ENCODE peak calls at places on chromosomes 16 and 17, in eight cellular contexts. One of them, this sample, is unnamed.

GRCh38 chr17:61351745-61352407 is 47.8 kb upstream of the TBX2 start:
- DNase-seq in uterus: no peak
- DNase-seq in neural progenitor cell: no peak
- DNase-seq in HCT116: no peak
- DNase-seq in mesenchymal stem cell: no peak
- DNase-seq in heart right ventricle: no peak
- DNase-seq in left ventricle myocardium inferior: no peak
- DNase-seq in CD4-positive, alpha-beta memory T cell: no peak
- DNase-seq in this sample: no peak

GRCh38 chr16:30923554-30924085 is at the start of gene FBXL19:
- DNase-seq in uterus: peak; percentile 67
- DNase-seq in neural progenitor cell: peak; percentile 89
- DNase-seq in HCT116: no peak
- DNase-seq in mesenchymal stem cell: no peak
- DNase-seq in heart right ventricle: no peak
- DNase-seq in left ventricle myocardium inferior: peak; percentile 48
- DNase-seq in CD4-positive, alpha-beta memory T cell: no peak
- DNase-seq in this sample: no peak

GRCh38 chr16:3548859-3549258 is 28.3 kb downstream of the NLRC3 start:
- DNase-seq in uterus: no peak
- DNase-seq in neural progenitor cell: no peak
- DNase-seq in HCT116: no peak
- DNase-seq in mesenchymal stem cell: no peak
- DNase-seq in heart right ventricle: no peak
- DNase-seq in left ventricle myocardium inferior: no peak
- DNase-seq in CD4-positive, alpha-beta memory T cell: no peak
- DNase-seq in this sample: no peak

GRCh38 chr16:72400257-72401078 is 228.5 kb upstream of the PMFBP1 start:
- DNase-seq in uterus: no peak
- DNase-seq in neural progenitor cell: peak; percentile 77
- DNase-seq in HCT116: peak; percentile 28
- DNase-seq in mesenchymal stem cell: peak; percentile 57
- DNase-seq in heart right ventricle: peak; percentile 8
- DNase-seq in left ventricle myocardium inferior: no peak
- DNase-seq in CD4-positive, alpha-beta memory T cell: peak; percentile 19
- DNase-seq in this sample: no peak

GRCh38 chr17:55249861-55250260 is 14.9 kb upstream of the HLF start:
- DNase-seq in uterus: no peak
- DNase-seq in neural progenitor cell: no peak
- DNase-seq in HCT116: no peak
- DNase-seq in mesenchymal stem cell: no peak
- DNase-seq in heart right ventricle: no peak
- DNase-seq in left ventricle myocardium inferior: no peak
- DNase-seq in CD4-positive, alpha-beta memory T cell: no peak
- DNase-seq in this sample: no peak

GRCh38 chr17:8679136-8679535 is 48.6 kb upstream of the MYH10 start:
- DNase-seq in uterus: no peak
- DNase-seq in neural progenitor cell: no peak
- DNase-seq in HCT116: no peak
- DNase-seq in mesenchymal stem cell: no peak
- DNase-seq in heart right ventricle: no peak
- DNase-seq in left ventricle myocardium inferior: no peak
- DNase-seq in CD4-positive, alpha-beta memory T cell: no peak
- DNase-seq in this sample: no peak

GRCh38 chr17:7413346-7413985 is 5.8 kb downstream of the NLGN2 start:
- DNase-seq in uterus: no peak
- DNase-seq in neural progenitor cell: no peak
- DNase-seq in HCT116: no peak
- DNase-seq in mesenchymal stem cell: no peak
- DNase-seq in heart right ventricle: no peak
- DNase-seq in left ventricle myocardium inferior: no peak
- DNase-seq in CD4-positive, alpha-beta memory T cell: no peak
- DNase-seq in this sample: no peak

GRCh38 chr16:62068747-62069146 is 32.5 kb upstream of the CDH8 start:
- DNase-seq in uterus: no peak
- DNase-seq in neural progenitor cell: peak; percentile 24
- DNase-seq in HCT116: no peak
- DNase-seq in mesenchymal stem cell: no peak
- DNase-seq in heart right ventricle: no peak
- DNase-seq in left ventricle myocardium inferior: no peak
- DNase-seq in CD4-positive, alpha-beta memory T cell: no peak
- DNase-seq in this sample: no peak

GRCh38 chr16:27174798-27175197 is 28.5 kb upstream of the KDM8 start:
- DNase-seq in uterus: no peak
- DNase-seq in neural progenitor cell: no peak
- DNase-seq in HCT116: no peak
- DNase-seq in mesenchymal stem cell: no peak
- DNase-seq in heart right ventricle: no peak
- DNase-seq in left ventricle myocardium inferior: no peak
- DNase-seq in CD4-positive, alpha-beta memory T cell: no peak
- DNase-seq in this sample: no peak

GRCh38 chr17:58060596-58061191 is 22.5 kb upstream of the DYNLL2 start:
- DNase-seq in uterus: peak; percentile 45
- DNase-seq in neural progenitor cell: no peak
- DNase-seq in HCT116: no peak
- DNase-seq in mesenchymal stem cell: no peak
- DNase-seq in heart right ventricle: peak; percentile 68
- DNase-seq in left ventricle myocardium inferior: peak; percentile 72
- DNase-seq in CD4-positive, alpha-beta memory T cell: no peak
- DNase-seq in this sample: no peak

GRCh38 chr17:9911089-9911488 is 6.0 kb upstream of the RCVRN start:
- DNase-seq in uterus: no peak
- DNase-seq in neural progenitor cell: no peak
- DNase-seq in HCT116: no peak
- DNase-seq in mesenchymal stem cell: no peak
- DNase-seq in heart right ventricle: no peak
- DNase-seq in left ventricle myocardium inferior: no peak
- DNase-seq in CD4-positive, alpha-beta memory T cell: no peak
- DNase-seq in this sample: no peak

GRCh38 chr17:65553009-65553645 is 8.3 kb downstream of the AXIN2 start:
- DNase-seq in uterus: no peak
- DNase-seq in neural progenitor cell: no peak
- DNase-seq in HCT116: no peak
- DNase-seq in mesenchymal stem cell: peak; percentile 27
- DNase-seq in heart right ventricle: no peak
- DNase-seq in left ventricle myocardium inferior: no peak
- DNase-seq in CD4-positive, alpha-beta memory T cell: no peak
- DNase-seq in this sample: no peak

GRCh38 chr17:4852504-4853075 is 19.4 kb downstream of the MINK1 start:
- DNase-seq in uterus: no peak
- DNase-seq in neural progenitor cell: no peak
- DNase-seq in HCT116: no peak
- DNase-seq in mesenchymal stem cell: peak; percentile 34
- DNase-seq in heart right ventricle: no peak
- DNase-seq in left ventricle myocardium inferior: no peak
- DNase-seq in CD4-positive, alpha-beta memory T cell: peak; percentile 30
- DNase-seq in this sample: no peak

GRCh38 chr16:82185012-82185411 is 15.0 kb upstream of the MPHOSPH6 start:
- DNase-seq in uterus: no peak
- DNase-seq in neural progenitor cell: no peak
- DNase-seq in HCT116: no peak
- DNase-seq in mesenchymal stem cell: no peak
- DNase-seq in heart right ventricle: no peak
- DNase-seq in left ventricle myocardium inferior: no peak
- DNase-seq in CD4-positive, alpha-beta memory T cell: no peak
- DNase-seq in this sample: no peak

GRCh38 chr17:73667184-73667959 is 23.1 kb upstream of the SDK2 start:
- DNase-seq in uterus: no peak
- DNase-seq in neural progenitor cell: no peak
- DNase-seq in HCT116: no peak
- DNase-seq in mesenchymal stem cell: no peak
- DNase-seq in heart right ventricle: no peak
- DNase-seq in left ventricle myocardium inferior: no peak
- DNase-seq in CD4-positive, alpha-beta memory T cell: no peak
- DNase-seq in this sample: no peak

GRCh38 chr16:31714899-31715504 is 158.6 kb upstream of the ZNF267 start:
- DNase-seq in uterus: no peak
- DNase-seq in neural progenitor cell: no peak
- DNase-seq in HCT116: no peak
- DNase-seq in mesenchymal stem cell: no peak
- DNase-seq in heart right ventricle: no peak
- DNase-seq in left ventricle myocardium inferior: no peak
- DNase-seq in CD4-positive, alpha-beta memory T cell: no peak
- DNase-seq in this sample: no peak

GRCh38 chr16:8850279-8850885 is 18.4 kb downstream of the CARHSP1 start:
- DNase-seq in uterus: peak; percentile 27
- DNase-seq in neural progenitor cell: no peak
- DNase-seq in HCT116: no peak
- DNase-seq in mesenchymal stem cell: peak; percentile 89
- DNase-seq in heart right ventricle: peak; percentile 64
- DNase-seq in left ventricle myocardium inferior: peak; percentile 60
- DNase-seq in CD4-positive, alpha-beta memory T cell: no peak
- DNase-seq in this sample: no peak

GRCh38 chr17:29645516-29646051 is 22.9 kb upstream of the CORO6 start:
- DNase-seq in uterus: peak; percentile 83
- DNase-seq in neural progenitor cell: no peak
- DNase-seq in HCT116: no peak
- DNase-seq in mesenchymal stem cell: peak; percentile 53
- DNase-seq in heart right ventricle: peak; percentile 61
- DNase-seq in left ventricle myocardium inferior: peak; percentile 80
- DNase-seq in CD4-positive, alpha-beta memory T cell: no peak
- DNase-seq in this sample: peak; percentile 88

GRCh38 chr16:1942810-1943726 is at the start of gene MSRB1:
- DNase-seq in uterus: peak; percentile 99
- DNase-seq in neural progenitor cell: peak; percentile 100
- DNase-seq in HCT116: peak; percentile 95
- DNase-seq in mesenchymal stem cell: peak; percentile 99
- DNase-seq in heart right ventricle: peak; percentile 100
- DNase-seq in left ventricle myocardium inferior: peak; percentile 100
- DNase-seq in CD4-positive, alpha-beta memory T cell: peak; percentile 98
- DNase-seq in this sample: peak; percentile 100

GRCh38 chr17:31731119-31731518 is 127.9 kb downstream of the COPRS start:
- DNase-seq in uterus: no peak
- DNase-seq in neural progenitor cell: no peak
- DNase-seq in HCT116: no peak
- DNase-seq in mesenchymal stem cell: no peak
- DNase-seq in heart right ventricle: no peak
- DNase-seq in left ventricle myocardium inferior: no peak
- DNase-seq in CD4-positive, alpha-beta memory T cell: no peak
- DNase-seq in this sample: peak; percentile 44

GRCh38 chr16:569445-570254 is at the start of gene PIGQ:
- DNase-seq in uterus: peak; percentile 62
- DNase-seq in neural progenitor cell: peak; percentile 90
- DNase-seq in HCT116: no peak
- DNase-seq in mesenchymal stem cell: peak; percentile 79
- DNase-seq in heart right ventricle: peak; percentile 73
- DNase-seq in left ventricle myocardium inferior: peak; percentile 71
- DNase-seq in CD4-positive, alpha-beta memory T cell: peak; percentile 71
- DNase-seq in this sample: peak; percentile 86

GRCh38 chr16:10969615-10970014 is 25.3 kb downstream of the CLEC16A start:
- DNase-seq in uterus: no peak
- DNase-seq in neural progenitor cell: no peak
- DNase-seq in HCT116: no peak
- DNase-seq in mesenchymal stem cell: no peak
- DNase-seq in heart right ventricle: no peak
- DNase-seq in left ventricle myocardium inferior: no peak
- DNase-seq in CD4-positive, alpha-beta memory T cell: no peak
- DNase-seq in this sample: no peak

GRCh38 chr17:17361543-17362511 is 58.7 kb downstream of the NT5M start:
- DNase-seq in uterus: peak; percentile 12
- DNase-seq in neural progenitor cell: no peak
- DNase-seq in HCT116: no peak
- DNase-seq in mesenchymal stem cell: no peak
- DNase-seq in heart right ventricle: peak; percentile 45
- DNase-seq in left ventricle myocardium inferior: peak; percentile 47
- DNase-seq in CD4-positive, alpha-beta memory T cell: no peak
- DNase-seq in this sample: peak; percentile 71
- H3K4me1 ChIP-seq in uterus: no peaks in the 10 kb centered on the region
- H3K4me1 ChIP-seq in neural progenitor cell: no peaks in the 10 kb centered on the region
- H3K4me1 ChIP-seq in HCT116: no peaks in the 10 kb centered on the region
- H3K4me1 ChIP-seq in mesenchymal stem cell: no peaks in the 10 kb centered on the region
- H3K4me1 ChIP-seq in heart right ventricle: peaks cover 12% of the 10 kb centered on the region
- H3K4me1 ChIP-seq in left ventricle myocardium inferior: peaks cover 20% of the 10 kb centered on the region
- H3K4me1 ChIP-seq in CD4-positive, alpha-beta memory T cell: no peaks in the 10 kb centered on the region
- H3K4me1 ChIP-seq in this sample: peaks cover 14% of the 10 kb centered on the region

DNA sequence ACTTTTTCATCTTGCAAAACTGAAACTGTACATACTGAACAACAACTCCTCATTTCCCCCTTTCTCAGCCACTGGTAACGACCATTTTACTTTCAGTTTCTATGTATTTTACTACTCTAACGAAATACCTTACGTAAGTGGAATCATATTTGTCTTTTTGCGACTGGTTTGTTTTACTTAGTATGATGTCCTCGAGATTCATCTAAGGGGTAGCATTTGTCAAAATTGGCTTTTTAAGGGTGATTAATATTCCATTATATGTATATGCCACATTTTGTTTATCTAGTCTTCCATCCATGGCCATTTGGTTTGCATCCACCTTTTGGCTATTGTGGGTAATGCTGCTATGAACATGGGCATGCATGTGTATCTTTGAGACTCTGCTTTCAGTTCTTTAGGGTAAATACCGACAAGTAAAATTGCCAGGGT is 10.4 kb downstream of the KPNB1 start:
- DNase-seq in uterus: no peak
- DNase-seq in neural progenitor cell: no peak
- DNase-seq in HCT116: no peak
- DNase-seq in mesenchymal stem cell: peak; percentile 17
- DNase-seq in heart right ventricle: no peak
- DNase-seq in left ventricle myocardium inferior: no peak
- DNase-seq in CD4-positive, alpha-beta memory T cell: peak; percentile 62
- DNase-seq in this sample: no peak
- H3K4me3 ChIP-seq in uterus: no peak overlapping the region
- H3K4me3 ChIP-seq in neural progenitor cell: no peak overlapping the region
- H3K4me3 ChIP-seq in HCT116: no peak overlapping the region
- H3K4me3 ChIP-seq in mesenchymal stem cell: no peak overlapping the region
- H3K4me3 ChIP-seq in heart right ventricle: no peak overlapping the region
- H3K4me3 ChIP-seq in left ventricle myocardium inferior: no peak overlapping the region
- H3K4me3 ChIP-seq in CD4-positive, alpha-beta memory T cell: peak overlapping the region; percentile 41
- H3K4me3 ChIP-seq in this sample: no peak overlapping the region

GRCh38 chr17:75503976-75504346 is 11.4 kb downstream of the CASKIN2 start:
- DNase-seq in uterus: no peak
- DNase-seq in neural progenitor cell: no peak
- DNase-seq in HCT116: no peak
- DNase-seq in mesenchymal stem cell: no peak
- DNase-seq in heart right ventricle: no peak
- DNase-seq in left ventricle myocardium inferior: no peak
- DNase-seq in CD4-positive, alpha-beta memory T cell: no peak
- DNase-seq in this sample: no peak
- H3K27ac ChIP-seq in uterus: no peak overlapping the region
- H3K27ac ChIP-seq in neural progenitor cell: no peak overlapping the region
- H3K27ac ChIP-seq in HCT116: no peak overlapping the region
- H3K27ac ChIP-seq in mesenchymal stem cell: no peak overlapping the region
- H3K27ac ChIP-seq in heart right ventricle: no peak overlapping the region
- H3K27ac ChIP-seq in left ventricle myocardium inferior: peak overlapping the region; percentile 42
- H3K27ac ChIP-seq in CD4-positive, alpha-beta memory T cell: no peak overlapping the region
- H3K27ac ChIP-seq in this sample: no peak overlapping the region

DNA sequence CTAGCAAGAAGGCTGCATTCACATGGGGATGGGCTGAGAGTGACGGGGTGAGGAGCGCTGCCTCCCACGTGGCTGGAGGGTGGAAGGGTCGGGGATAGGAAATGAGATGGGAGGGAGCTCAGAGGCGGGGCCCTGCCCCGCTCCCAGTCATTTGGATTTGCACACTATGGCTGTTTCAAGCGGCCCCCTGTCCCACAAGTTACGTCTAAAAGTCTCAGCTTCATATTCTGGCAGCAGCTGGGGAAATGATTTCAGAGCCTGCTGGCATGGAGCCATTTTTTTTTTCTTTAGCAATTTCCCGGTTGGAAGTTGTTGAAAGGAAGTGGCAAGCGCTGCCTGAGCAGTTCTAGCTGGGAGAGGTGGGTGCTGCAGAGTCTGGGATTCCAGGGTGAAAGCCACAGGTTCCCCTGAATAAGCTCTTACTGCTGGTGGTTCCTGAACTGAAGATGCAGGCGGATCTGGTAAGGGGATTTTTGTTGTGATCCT is 70.9 kb upstream of the LGALS9 start:
- DNase-seq in uterus: peak; percentile 72
- DNase-seq in neural progenitor cell: no peak
- DNase-seq in HCT116: no peak
- DNase-seq in mesenchymal stem cell: peak; percentile 85
- DNase-seq in heart right ventricle: peak; percentile 87
- DNase-seq in left ventricle myocardium inferior: peak; percentile 75
- DNase-seq in CD4-positive, alpha-beta memory T cell: no peak
- DNase-seq in this sample: no peak
- H3K4me1 ChIP-seq in uterus: peaks cover 16% of the 10 kb centered on the region
- H3K4me1 ChIP-seq in neural progenitor cell: no peaks in the 10 kb centered on the region
- H3K4me1 ChIP-seq in HCT116: peaks cover 11% of the 10 kb centered on the region
- H3K4me1 ChIP-seq in mesenchymal stem cell: peaks cover 25% of the 10 kb centered on the region
- H3K4me1 ChIP-seq in heart right ventricle: peaks cover 17% of the 10 kb centered on the region
- H3K4me1 ChIP-seq in left ventricle myocardium inferior: peaks cover 50% of the 10 kb centered on the region
- H3K4me1 ChIP-seq in CD4-positive, alpha-beta memory T cell: no peaks in the 10 kb centered on the region
- H3K4me1 ChIP-seq in this sample: peaks cover 25% of the 10 kb centered on the region